ENCODE peak calls at places on chromosomes 7 and 10, in five cellular contexts. One of them, this sample, is unnamed.

GRCh38 chr7:134552105-134552504 is 3.2 kb downstream of the AKR1B15 start:
- DNase-seq in stimulated activated CD8-positive, alpha-beta memory T cell treated with anti-CD3 and anti-CD28 coated beads, Interleukin-15, amount 100 ng/mL, for 24 hours: no peak
- DNase-seq in NCI-H1105: no peak
- DNase-seq in brain microvascular endothelial cell: no peak
- DNase-seq in amniotic epithelial cell: no peak
- DNase-seq in this sample: no peak

GRCh38 chr10:101351477-101351876 is 2.5 kb upstream of the BTRC start:
- DNase-seq in stimulated activated CD8-positive, alpha-beta memory T cell treated with anti-CD3 and anti-CD28 coated beads, Interleukin-15, amount 100 ng/mL, for 24 hours: no peak
- DNase-seq in NCI-H1105: no peak
- DNase-seq in brain microvascular endothelial cell: no peak
- DNase-seq in amniotic epithelial cell: no peak
- DNase-seq in this sample: no peak

GRCh38 chr7:38107486-38107893 is 70.6 kb upstream of the STARD3NL start:
- DNase-seq in stimulated activated CD8-positive, alpha-beta memory T cell treated with anti-CD3 and anti-CD28 coated beads, Interleukin-15, amount 100 ng/mL, for 24 hours: peak
- DNase-seq in NCI-H1105: peak
- DNase-seq in brain microvascular endothelial cell: peak
- DNase-seq in amniotic epithelial cell: peak
- DNase-seq in this sample: peak

GRCh38 chr10:99560277-99561126 is 27.8 kb downstream of the NKX2-3 start:
- DNase-seq in stimulated activated CD8-positive, alpha-beta memory T cell treated with anti-CD3 and anti-CD28 coated beads, Interleukin-15, amount 100 ng/mL, for 24 hours: no peak
- DNase-seq in NCI-H1105: no peak
- DNase-seq in brain microvascular endothelial cell: peak
- DNase-seq in amniotic epithelial cell: peak
- DNase-seq in this sample: no peak

GRCh38 chr7:142539901-142540300 is 209.4 kb upstream of the PRSS1 start:
- DNase-seq in stimulated activated CD8-positive, alpha-beta memory T cell treated with anti-CD3 and anti-CD28 coated beads, Interleukin-15, amount 100 ng/mL, for 24 hours: no peak
- DNase-seq in NCI-H1105: no peak
- DNase-seq in brain microvascular endothelial cell: no peak
- DNase-seq in amniotic epithelial cell: peak
- DNase-seq in this sample: peak

GRCh38 chr10:114551310-114551972 is 106.6 kb downstream of the ABLIM1 start:
- DNase-seq in stimulated activated CD8-positive, alpha-beta memory T cell treated with anti-CD3 and anti-CD28 coated beads, Interleukin-15, amount 100 ng/mL, for 24 hours: no peak
- DNase-seq in NCI-H1105: peak
- DNase-seq in brain microvascular endothelial cell: no peak
- DNase-seq in amniotic epithelial cell: no peak
- DNase-seq in this sample: no peak

GRCh38 chr10:77164616-77165311 is 472.8 kb downstream of the KCNMA1 start:
- DNase-seq in stimulated activated CD8-positive, alpha-beta memory T cell treated with anti-CD3 and anti-CD28 coated beads, Interleukin-15, amount 100 ng/mL, for 24 hours: no peak
- DNase-seq in NCI-H1105: no peak
- DNase-seq in brain microvascular endothelial cell: peak
- DNase-seq in amniotic epithelial cell: no peak
- DNase-seq in this sample: no peak

GRCh38 chr7:81725003-81725402 is 44.8 kb downstream of the HGF start:
- DNase-seq in stimulated activated CD8-positive, alpha-beta memory T cell treated with anti-CD3 and anti-CD28 coated beads, Interleukin-15, amount 100 ng/mL, for 24 hours: no peak
- DNase-seq in NCI-H1105: no peak
- DNase-seq in brain microvascular endothelial cell: no peak
- DNase-seq in amniotic epithelial cell: no peak
- DNase-seq in this sample: peak

GRCh38 chr10:33336606-33337334 is 2.3 kb upstream of the NRP1 start:
- DNase-seq in stimulated activated CD8-positive, alpha-beta memory T cell treated with anti-CD3 and anti-CD28 coated beads, Interleukin-15, amount 100 ng/mL, for 24 hours: no peak
- DNase-seq in NCI-H1105: no peak
- DNase-seq in brain microvascular endothelial cell: peak
- DNase-seq in amniotic epithelial cell: no peak
- DNase-seq in this sample: no peak

GRCh38 chr7:105353752-105354328 is 34.9 kb downstream of the SRPK2 start:
- DNase-seq in stimulated activated CD8-positive, alpha-beta memory T cell treated with anti-CD3 and anti-CD28 coated beads, Interleukin-15, amount 100 ng/mL, for 24 hours: no peak
- DNase-seq in NCI-H1105: no peak
- DNase-seq in brain microvascular endothelial cell: peak
- DNase-seq in amniotic epithelial cell: no peak
- DNase-seq in this sample: no peak

GRCh38 chr7:25951414-25952276 is 200.4 kb upstream of the NFE2L3 start:
- DNase-seq in stimulated activated CD8-positive, alpha-beta memory T cell treated with anti-CD3 and anti-CD28 coated beads, Interleukin-15, amount 100 ng/mL, for 24 hours: no peak
- DNase-seq in NCI-H1105: peak
- DNase-seq in brain microvascular endothelial cell: no peak
- DNase-seq in amniotic epithelial cell: no peak
- DNase-seq in this sample: no peak

GRCh38 chr10:30671011-30671616 is 41.6 kb upstream of the LYZL2 start:
- DNase-seq in stimulated activated CD8-positive, alpha-beta memory T cell treated with anti-CD3 and anti-CD28 coated beads, Interleukin-15, amount 100 ng/mL, for 24 hours: no peak
- DNase-seq in NCI-H1105: peak
- DNase-seq in brain microvascular endothelial cell: peak
- DNase-seq in amniotic epithelial cell: peak
- DNase-seq in this sample: peak

GRCh38 chr10:78436706-78437406 is 403.2 kb downstream of the RPS24 start:
- DNase-seq in stimulated activated CD8-positive, alpha-beta memory T cell treated with anti-CD3 and anti-CD28 coated beads, Interleukin-15, amount 100 ng/mL, for 24 hours: no peak
- DNase-seq in NCI-H1105: no peak
- DNase-seq in brain microvascular endothelial cell: no peak
- DNase-seq in amniotic epithelial cell: no peak
- DNase-seq in this sample: no peak

GRCh38 chr7:148275359-148275890 is 315.1 kb upstream of the C7orf33 start:
- DNase-seq in stimulated activated CD8-positive, alpha-beta memory T cell treated with anti-CD3 and anti-CD28 coated beads, Interleukin-15, amount 100 ng/mL, for 24 hours: no peak
- DNase-seq in NCI-H1105: no peak
- DNase-seq in brain microvascular endothelial cell: no peak
- DNase-seq in amniotic epithelial cell: no peak
- DNase-seq in this sample: no peak

GRCh38 chr10:108601856-108602255 is 1321.5 kb downstream of the XPNPEP1 start:
- DNase-seq in stimulated activated CD8-positive, alpha-beta memory T cell treated with anti-CD3 and anti-CD28 coated beads, Interleukin-15, amount 100 ng/mL, for 24 hours: no peak
- DNase-seq in NCI-H1105: no peak
- DNase-seq in brain microvascular endothelial cell: no peak
- DNase-seq in amniotic epithelial cell: no peak
- DNase-seq in this sample: no peak

GRCh38 chr10:99880071-99880835 is 97.8 kb downstream of the ABCC2 start:
- DNase-seq in stimulated activated CD8-positive, alpha-beta memory T cell treated with anti-CD3 and anti-CD28 coated beads, Interleukin-15, amount 100 ng/mL, for 24 hours: no peak
- DNase-seq in NCI-H1105: no peak
- DNase-seq in brain microvascular endothelial cell: peak
- DNase-seq in amniotic epithelial cell: peak
- DNase-seq in this sample: no peak

GRCh38 chr7:71393661-71394060 is 261.7 kb downstream of the GALNT17 start:
- DNase-seq in stimulated activated CD8-positive, alpha-beta memory T cell treated with anti-CD3 and anti-CD28 coated beads, Interleukin-15, amount 100 ng/mL, for 24 hours: no peak
- DNase-seq in NCI-H1105: no peak
- DNase-seq in brain microvascular endothelial cell: no peak
- DNase-seq in amniotic epithelial cell: no peak
- DNase-seq in this sample: no peak

GRCh38 chr7:126227643-126228042 is 1025.1 kb downstream of the GRM8 start:
- DNase-seq in stimulated activated CD8-positive, alpha-beta memory T cell treated with anti-CD3 and anti-CD28 coated beads, Interleukin-15, amount 100 ng/mL, for 24 hours: no peak
- DNase-seq in NCI-H1105: no peak
- DNase-seq in brain microvascular endothelial cell: no peak
- DNase-seq in amniotic epithelial cell: no peak
- DNase-seq in this sample: no peak

GRCh38 chr7:149207324-149208035 is 12.1 kb downstream of the ZNF282 start:
- DNase-seq in stimulated activated CD8-positive, alpha-beta memory T cell treated with anti-CD3 and anti-CD28 coated beads, Interleukin-15, amount 100 ng/mL, for 24 hours: no peak
- DNase-seq in NCI-H1105: no peak
- DNase-seq in brain microvascular endothelial cell: no peak
- DNase-seq in amniotic epithelial cell: no peak
- DNase-seq in this sample: no peak

GRCh38 chr7:97639036-97639435 is 92.8 kb upstream of the TAC1 start:
- DNase-seq in stimulated activated CD8-positive, alpha-beta memory T cell treated with anti-CD3 and anti-CD28 coated beads, Interleukin-15, amount 100 ng/mL, for 24 hours: no peak
- DNase-seq in NCI-H1105: no peak
- DNase-seq in brain microvascular endothelial cell: no peak
- DNase-seq in amniotic epithelial cell: no peak
- DNase-seq in this sample: no peak

GRCh38 chr10:125261491-125262186 is 101.3 kb upstream of the CTBP2 start:
- DNase-seq in stimulated activated CD8-positive, alpha-beta memory T cell treated with anti-CD3 and anti-CD28 coated beads, Interleukin-15, amount 100 ng/mL, for 24 hours: no peak
- DNase-seq in NCI-H1105: no peak
- DNase-seq in brain microvascular endothelial cell: no peak
- DNase-seq in amniotic epithelial cell: no peak
- DNase-seq in this sample: no peak

GRCh38 chr10:60424971-60425370 is 35.3 kb upstream of the ANK3 start:
- DNase-seq in stimulated activated CD8-positive, alpha-beta memory T cell treated with anti-CD3 and anti-CD28 coated beads, Interleukin-15, amount 100 ng/mL, for 24 hours: no peak
- DNase-seq in NCI-H1105: no peak
- DNase-seq in brain microvascular endothelial cell: no peak
- DNase-seq in amniotic epithelial cell: no peak
- DNase-seq in this sample: no peak

GRCh38 chr7:47285860-47286491 is 295.9 kb downstream of the TNS3 start:
- DNase-seq in stimulated activated CD8-positive, alpha-beta memory T cell treated with anti-CD3 and anti-CD28 coated beads, Interleukin-15, amount 100 ng/mL, for 24 hours: no peak
- DNase-seq in NCI-H1105: no peak
- DNase-seq in brain microvascular endothelial cell: peak
- DNase-seq in amniotic epithelial cell: no peak
- DNase-seq in this sample: no peak

GRCh38 chr10:3213174-3213573 is 40.6 kb upstream of the PITRM1 start:
- DNase-seq in stimulated activated CD8-positive, alpha-beta memory T cell treated with anti-CD3 and anti-CD28 coated beads, Interleukin-15, amount 100 ng/mL, for 24 hours: no peak
- DNase-seq in NCI-H1105: no peak
- DNase-seq in brain microvascular endothelial cell: no peak
- DNase-seq in amniotic epithelial cell: peak
- DNase-seq in this sample: no peak

GRCh38 chr10:6494452-6494839 is 85.6 kb downstream of the PRKCQ start:
- DNase-seq in stimulated activated CD8-positive, alpha-beta memory T cell treated with anti-CD3 and anti-CD28 coated beads, Interleukin-15, amount 100 ng/mL, for 24 hours: no peak
- DNase-seq in NCI-H1105: no peak
- DNase-seq in brain microvascular endothelial cell: no peak
- DNase-seq in amniotic epithelial cell: no peak
- DNase-seq in this sample: no peak

GRCh38 chr7:112282476-112283188 is 76.1 kb downstream of the ZNF277 start:
- DNase-seq in stimulated activated CD8-positive, alpha-beta memory T cell treated with anti-CD3 and anti-CD28 coated beads, Interleukin-15, amount 100 ng/mL, for 24 hours: no peak
- DNase-seq in NCI-H1105: no peak
- DNase-seq in brain microvascular endothelial cell: no peak
- DNase-seq in amniotic epithelial cell: no peak
- DNase-seq in this sample: no peak

GRCh38 chr7:100585511-100586265 is at the start of gene LRCH4:
- DNase-seq in stimulated activated CD8-positive, alpha-beta memory T cell treated with anti-CD3 and anti-CD28 coated beads, Interleukin-15, amount 100 ng/mL, for 24 hours: peak
- DNase-seq in NCI-H1105: peak
- DNase-seq in brain microvascular endothelial cell: peak
- DNase-seq in amniotic epithelial cell: no peak
- DNase-seq in this sample: no peak

GRCh38 chr10:79472951-79473350 is 27.5 kb upstream of the ZCCHC24 start:
- DNase-seq in stimulated activated CD8-positive, alpha-beta memory T cell treated with anti-CD3 and anti-CD28 coated beads, Interleukin-15, amount 100 ng/mL, for 24 hours: no peak
- DNase-seq in NCI-H1105: no peak
- DNase-seq in brain microvascular endothelial cell: no peak
- DNase-seq in amniotic epithelial cell: no peak
- DNase-seq in this sample: no peak

GRCh38 chr10:68684413-68684812 is 36.6 kb upstream of the CCAR1 start:
- DNase-seq in stimulated activated CD8-positive, alpha-beta memory T cell treated with anti-CD3 and anti-CD28 coated beads, Interleukin-15, amount 100 ng/mL, for 24 hours: no peak
- DNase-seq in NCI-H1105: no peak
- DNase-seq in brain microvascular endothelial cell: no peak
- DNase-seq in amniotic epithelial cell: no peak
- DNase-seq in this sample: no peak

GRCh38 chr10:4234661-4235060 is 449.7 kb upstream of the KLF6 start:
- DNase-seq in stimulated activated CD8-positive, alpha-beta memory T cell treated with anti-CD3 and anti-CD28 coated beads, Interleukin-15, amount 100 ng/mL, for 24 hours: no peak
- DNase-seq in NCI-H1105: no peak
- DNase-seq in brain microvascular endothelial cell: no peak
- DNase-seq in amniotic epithelial cell: no peak
- DNase-seq in this sample: no peak

GRCh38 chr10:5888352-5888751 is 1.3 kb downstream of the ANKRD16 start:
- DNase-seq in stimulated activated CD8-positive, alpha-beta memory T cell treated with anti-CD3 and anti-CD28 coated beads, Interleukin-15, amount 100 ng/mL, for 24 hours: no peak
- DNase-seq in NCI-H1105: no peak
- DNase-seq in brain microvascular endothelial cell: no peak
- DNase-seq in amniotic epithelial cell: peak
- DNase-seq in this sample: no peak

GRCh38 chr7:28348631-28349030 is 63.7 kb upstream of the CREB5 start:
- DNase-seq in stimulated activated CD8-positive, alpha-beta memory T cell treated with anti-CD3 and anti-CD28 coated beads, Interleukin-15, amount 100 ng/mL, for 24 hours: no peak
- DNase-seq in NCI-H1105: peak
- DNase-seq in brain microvascular endothelial cell: no peak
- DNase-seq in amniotic epithelial cell: no peak
- DNase-seq in this sample: no peak

GRCh38 chr10:70106958-70107791 is 25.4 kb downstream of the AIFM2 start:
- DNase-seq in stimulated activated CD8-positive, alpha-beta memory T cell treated with anti-CD3 and anti-CD28 coated beads, Interleukin-15, amount 100 ng/mL, for 24 hours: no peak
- DNase-seq in NCI-H1105: no peak
- DNase-seq in brain microvascular endothelial cell: no peak
- DNase-seq in amniotic epithelial cell: no peak
- DNase-seq in this sample: no peak

GRCh38 chr10:81146436-81146835 is 608.7 kb downstream of the SH2D4B start:
- DNase-seq in stimulated activated CD8-positive, alpha-beta memory T cell treated with anti-CD3 and anti-CD28 coated beads, Interleukin-15, amount 100 ng/mL, for 24 hours: no peak
- DNase-seq in NCI-H1105: no peak
- DNase-seq in brain microvascular endothelial cell: no peak
- DNase-seq in amniotic epithelial cell: no peak
- DNase-seq in this sample: no peak

GRCh38 chr10:95770084-95770720 is 14.2 kb downstream of the ENTPD1 start:
- DNase-seq in stimulated activated CD8-positive, alpha-beta memory T cell treated with anti-CD3 and anti-CD28 coated beads, Interleukin-15, amount 100 ng/mL, for 24 hours: no peak
- DNase-seq in NCI-H1105: no peak
- DNase-seq in brain microvascular endothelial cell: no peak
- DNase-seq in amniotic epithelial cell: no peak
- DNase-seq in this sample: no peak